ENCODE peak calls at places on chromosomes 12 and 14, in eight cellular contexts. One of them, this sample, is unnamed.

GRCh38 chr14:105476937-105477658 is 2.5 kb downstream of the CRIP2 start:
- DNase-seq in A172: no peak
- DNase-seq in fibroblast of pulmonary artery: no peak
- DNase-seq in uterus: no peak
- DNase-seq in dermis microvascular lymphatic vessel endothelial cell: no peak
- DNase-seq in HTR-8/SVneo: no peak
- DNase-seq in small intestine: no peak
- DNase-seq in T1000: no peak
- DNase-seq in this sample: no peak

GRCh38 chr14:85159726-85160125 is 370.2 kb upstream of the FLRT2 start:
- DNase-seq in A172: no peak
- DNase-seq in fibroblast of pulmonary artery: no peak
- DNase-seq in uterus: no peak
- DNase-seq in dermis microvascular lymphatic vessel endothelial cell: no peak
- DNase-seq in HTR-8/SVneo: no peak
- DNase-seq in small intestine: no peak
- DNase-seq in T1000: no peak
- DNase-seq in this sample: no peak

GRCh38 chr12:132986885-132987225 is 688 bp downstream of the ZNF26 start:
- DNase-seq in A172: no peak
- DNase-seq in fibroblast of pulmonary artery: peak; percentile 22
- DNase-seq in uterus: no peak
- DNase-seq in dermis microvascular lymphatic vessel endothelial cell: no peak
- DNase-seq in HTR-8/SVneo: no peak
- DNase-seq in small intestine: peak; percentile 0
- DNase-seq in T1000: no peak
- DNase-seq in this sample: no peak

GRCh38 chr14:99602054-99602787 is 1.8 kb downstream of the CCDC85C start:
- DNase-seq in A172: no peak
- DNase-seq in fibroblast of pulmonary artery: no peak
- DNase-seq in uterus: no peak
- DNase-seq in dermis microvascular lymphatic vessel endothelial cell: no peak
- DNase-seq in HTR-8/SVneo: no peak
- DNase-seq in small intestine: peak; percentile 84
- DNase-seq in T1000: no peak
- DNase-seq in this sample: peak; percentile 66

GRCh38 chr14:55881577-55882241 is 236.5 kb upstream of the PELI2 start:
- DNase-seq in A172: peak; percentile 14
- DNase-seq in fibroblast of pulmonary artery: no peak
- DNase-seq in uterus: no peak
- DNase-seq in dermis microvascular lymphatic vessel endothelial cell: no peak
- DNase-seq in HTR-8/SVneo: no peak
- DNase-seq in small intestine: peak; percentile 8
- DNase-seq in T1000: peak; percentile 31
- DNase-seq in this sample: no peak

GRCh38 chr12:34346372-34347034 is 324.2 kb downstream of the ALG10 start:
- DNase-seq in A172: no peak
- DNase-seq in fibroblast of pulmonary artery: no peak
- DNase-seq in uterus: no peak
- DNase-seq in dermis microvascular lymphatic vessel endothelial cell: no peak
- DNase-seq in HTR-8/SVneo: no peak
- DNase-seq in small intestine: no peak
- DNase-seq in T1000: no peak
- DNase-seq in this sample: no peak

GRCh38 chr12:40444174-40444573 is 219.4 kb downstream of the LRRK2 start:
- DNase-seq in A172: no peak
- DNase-seq in fibroblast of pulmonary artery: no peak
- DNase-seq in uterus: no peak
- DNase-seq in dermis microvascular lymphatic vessel endothelial cell: no peak
- DNase-seq in HTR-8/SVneo: no peak
- DNase-seq in small intestine: no peak
- DNase-seq in T1000: no peak
- DNase-seq in this sample: no peak

GRCh38 chr12:67795235-67795634 is 146.7 kb downstream of the DYRK2 start:
- DNase-seq in A172: peak; percentile 76
- DNase-seq in fibroblast of pulmonary artery: peak; percentile 18
- DNase-seq in uterus: no peak
- DNase-seq in dermis microvascular lymphatic vessel endothelial cell: no peak
- DNase-seq in HTR-8/SVneo: no peak
- DNase-seq in small intestine: peak; percentile 80
- DNase-seq in T1000: no peak
- DNase-seq in this sample: no peak

GRCh38 chr14:39946796-39947195 is 514.6 kb upstream of the FBXO33 start:
- DNase-seq in A172: peak; percentile 34
- DNase-seq in fibroblast of pulmonary artery: no peak
- DNase-seq in uterus: no peak
- DNase-seq in dermis microvascular lymphatic vessel endothelial cell: no peak
- DNase-seq in HTR-8/SVneo: no peak
- DNase-seq in small intestine: no peak
- DNase-seq in T1000: peak; percentile 31
- DNase-seq in this sample: no peak

GRCh38 chr12:93524386-93525133 is 47.9 kb upstream of the SOCS2 start:
- DNase-seq in A172: no peak
- DNase-seq in fibroblast of pulmonary artery: no peak
- DNase-seq in uterus: no peak
- DNase-seq in dermis microvascular lymphatic vessel endothelial cell: no peak
- DNase-seq in HTR-8/SVneo: no peak
- DNase-seq in small intestine: no peak
- DNase-seq in T1000: no peak
- DNase-seq in this sample: no peak

GRCh38 chr12:103745962-103746361 is 95.1 kb downstream of the NT5DC3 start:
- DNase-seq in A172: no peak
- DNase-seq in fibroblast of pulmonary artery: no peak
- DNase-seq in uterus: no peak
- DNase-seq in dermis microvascular lymphatic vessel endothelial cell: no peak
- DNase-seq in HTR-8/SVneo: no peak
- DNase-seq in small intestine: peak; percentile 5
- DNase-seq in T1000: no peak
- DNase-seq in this sample: no peak

GRCh38 chr12:89880695-89881350 is 172.2 kb upstream of the ATP2B1 start:
- DNase-seq in A172: no peak
- DNase-seq in fibroblast of pulmonary artery: no peak
- DNase-seq in uterus: no peak
- DNase-seq in dermis microvascular lymphatic vessel endothelial cell: no peak
- DNase-seq in HTR-8/SVneo: no peak
- DNase-seq in small intestine: peak; percentile 66
- DNase-seq in T1000: no peak
- DNase-seq in this sample: no peak

GRCh38 chr12:41619705-41620104 is 431.6 kb downstream of the PDZRN4 start:
- DNase-seq in A172: no peak
- DNase-seq in fibroblast of pulmonary artery: no peak
- DNase-seq in uterus: no peak
- DNase-seq in dermis microvascular lymphatic vessel endothelial cell: no peak
- DNase-seq in HTR-8/SVneo: no peak
- DNase-seq in small intestine: no peak
- DNase-seq in T1000: no peak
- DNase-seq in this sample: no peak

GRCh38 chr12:69688021-69688420 is 11.1 kb downstream of the BEST3 start:
- DNase-seq in A172: peak; percentile 22
- DNase-seq in fibroblast of pulmonary artery: peak; percentile 21
- DNase-seq in uterus: no peak
- DNase-seq in dermis microvascular lymphatic vessel endothelial cell: no peak
- DNase-seq in HTR-8/SVneo: no peak
- DNase-seq in small intestine: no peak
- DNase-seq in T1000: no peak
- DNase-seq in this sample: no peak

GRCh38 chr12:121114019-121114639 is 18.5 kb upstream of the P2RX7 start:
- DNase-seq in A172: peak; percentile 59
- DNase-seq in fibroblast of pulmonary artery: no peak
- DNase-seq in uterus: no peak
- DNase-seq in dermis microvascular lymphatic vessel endothelial cell: no peak
- DNase-seq in HTR-8/SVneo: no peak
- DNase-seq in small intestine: no peak
- DNase-seq in T1000: no peak
- DNase-seq in this sample: no peak

GRCh38 chr12:81668475-81668874 is 90.7 kb downstream of the PPFIA2 start:
- DNase-seq in A172: peak; percentile 98
- DNase-seq in fibroblast of pulmonary artery: peak; percentile 80
- DNase-seq in uterus: no peak
- DNase-seq in dermis microvascular lymphatic vessel endothelial cell: no peak
- DNase-seq in HTR-8/SVneo: peak; percentile 9
- DNase-seq in small intestine: no peak
- DNase-seq in T1000: peak; percentile 48
- DNase-seq in this sample: no peak

GRCh38 chr14:54175298-54175942 is 218.8 kb upstream of the BMP4 start:
- DNase-seq in A172: peak; percentile 55
- DNase-seq in fibroblast of pulmonary artery: peak; percentile 85
- DNase-seq in uterus: peak; percentile 52
- DNase-seq in dermis microvascular lymphatic vessel endothelial cell: peak; percentile 64
- DNase-seq in HTR-8/SVneo: peak; percentile 80
- DNase-seq in small intestine: peak; percentile 76
- DNase-seq in T1000: peak; percentile 65
- DNase-seq in this sample: peak; percentile 74

GRCh38 chr14:103142903-103143302 is 19.6 kb downstream of the TNFAIP2 start:
- DNase-seq in A172: no peak
- DNase-seq in fibroblast of pulmonary artery: no peak
- DNase-seq in uterus: no peak
- DNase-seq in dermis microvascular lymphatic vessel endothelial cell: no peak
- DNase-seq in HTR-8/SVneo: no peak
- DNase-seq in small intestine: no peak
- DNase-seq in T1000: no peak
- DNase-seq in this sample: no peak